ENCODE peak calls at places on chromosomes 11 and 22, in four cellular contexts. Q, N, F and O are unnamed samples. For H3K4me1, the result is how much of the 10 kb centered on the place peaks cover.

GRCh38 chr22:37412445-37413250 is 14.6 kb downstream of the ELFN2 start:
- DNase-seq in N (no peak), F (no peak), Q (no peak), O (no peak)

GRCh38 chr11:8754241-8754640 is 71.6 kb downstream of the RPL27A start:
- DNase-seq in F (no peak), N (no peak), Q (no peak), O (no peak)

GRCh38 chr11:122863704-122864326 is 18.7 kb upstream of the JHY start:
- DNase-seq in Q (peak), F (peak), N (no peak), O (no peak)

GRCh38 chr11:16982256-16982671 is 31.9 kb downstream of the PLEKHA7 start:
- DNase-seq in F (no peak), Q (no peak), N (peak), O (no peak)

GRCh38 chr22:23282516-23282915 is 102.2 kb downstream of the BCR start:
- DNase-seq in N (no peak), Q (no peak), F (no peak), O (no peak)

GRCh38 chr11:86749376-86749775 is 51.0 kb upstream of the PRSS23 start:
- DNase-seq in Q (no peak), F (peak), N (no peak), O (no peak)

GRCh38 chr11:33646629-33647028 is 54.0 kb downstream of the C11orf91 start:
- DNase-seq in Q (no peak), F (no peak), N (no peak), O (no peak)

GRCh38 chr11:33636104-33636503 is 64.5 kb downstream of the C11orf91 start:
- DNase-seq in F (peak), Q (no peak), N (no peak), O (no peak)

GRCh38 chr11:112961146-112961668 is at the start of gene NCAM1:
- DNase-seq in N (peak), Q (peak), F (peak), O (peak)

GRCh38 chr11:128471138-128471661 is 116.2 kb downstream of the ETS1 start:
- DNase-seq in Q (no peak), F (no peak), N (no peak), O (no peak)

GRCh38 chr11:125977333-125977732 is 31.5 kb downstream of the VSIG10L2 start:
- DNase-seq in F (no peak), Q (no peak), N (no peak), O (no peak)

GRCh38 chr11:125979521-125979920 is 33.7 kb downstream of the VSIG10L2 start:
- DNase-seq in Q (no peak), F (no peak), N (no peak), O (no peak)

GRCh38 chr11:125978778-125979378 is 33.0 kb downstream of the VSIG10L2 start:
- DNase-seq in Q (no peak), N (no peak), F (no peak), O (no peak)

GRCh38 chr11:125976156-125976555 is 30.3 kb downstream of the VSIG10L2 start:
- DNase-seq in Q (no peak), N (no peak), F (no peak), O (no peak)

GRCh38 chr11:125978171-125978570 is 32.3 kb downstream of the VSIG10L2 start:
- DNase-seq in Q (no peak), F (no peak), N (no peak), O (no peak)
- H3K4me1 ChIP-seq in Q (under half), F (under half), N (under half), O (under half)

DNA sequence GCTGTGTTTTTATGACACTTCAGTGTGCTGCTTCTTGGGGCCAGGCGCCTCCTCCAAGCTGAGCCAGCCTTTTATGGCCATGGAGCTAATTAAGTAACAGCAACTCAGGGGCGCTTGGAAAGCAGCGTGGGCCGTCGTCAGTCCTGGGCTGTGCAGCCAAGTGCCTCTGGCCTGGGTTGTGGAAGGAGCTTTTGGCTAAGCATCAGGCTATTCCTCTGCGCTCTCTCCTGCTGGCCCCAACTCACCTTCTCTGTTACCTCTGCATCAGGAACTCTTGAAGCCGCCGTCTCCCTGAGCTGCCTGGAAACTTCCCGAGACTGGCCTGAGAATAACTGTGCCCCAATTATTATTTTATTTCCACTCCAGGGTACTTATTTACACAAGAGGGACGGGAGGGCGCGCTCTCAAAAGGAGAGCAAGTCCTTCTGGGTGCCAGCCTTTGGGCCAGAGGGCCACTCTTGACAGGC is 38.7 kb upstream of the NAV2 start:
- DNase-seq in Q (peak), F (no peak), N (no peak), O (no peak)
- TF ChIP-seq POLR2A in Q (no peak), F (no peak), N (no peak), O (no peak)

GRCh38 chr11:84316866-84317560 is 1030.8 kb upstream of the CCDC90B start:
- DNase-seq in Q (no peak), F (no peak), N (no peak), O (no peak)

GRCh38 chr11:84313830-84314359 is 1027.7 kb upstream of the CCDC90B start:
- DNase-seq in N (no peak), Q (no peak), F (no peak), O (no peak)

GRCh38 chr11:84322211-84322610 is 1036.0 kb upstream of the CCDC90B start:
- DNase-seq in Q (no peak), N (no peak), F (no peak), O (no peak)

GRCh38 chr11:84319853-84320252 is 1033.7 kb upstream of the CCDC90B start:
- DNase-seq in Q (no peak), N (no peak), F (no peak), O (no peak)
- H3K4me1 ChIP-seq in Q (under half), N (under half), F (under half), O (under half)

GRCh38 chr11:111879637-111879960 is 258 bp downstream of the CFAP68 start:
- DNase-seq in N (no peak), F (no peak), Q (no peak), O (no peak)

GRCh38 chr11:111878385-111878765 is 590 bp downstream of the FDXACB1 start:
- DNase-seq in F (peak), N (no peak), Q (no peak), O (no peak)

GRCh38 chr11:111882202-111882601 is 2.9 kb downstream of the CFAP68 start:
- DNase-seq in F (no peak), N (no peak), Q (no peak), O (no peak)

GRCh38 chr11:111878766-111879636 is at the start of the genes CFAP68 and FDXACB1:
- DNase-seq in F (peak), N (peak), Q (peak), O (peak)
- TF ChIP-seq POLR2A in F (peak), N (peak), Q (peak), O (no peak)

GRCh38 chr22:42907404-42908081 is 50.5 kb upstream of the ARFGAP3 start:
- DNase-seq in F (no peak), N (no peak), Q (no peak), O (no peak)

GRCh38 chr22:42905217-42905616 is 48.1 kb upstream of the ARFGAP3 start:
- DNase-seq in F (no peak), Q (peak), N (no peak), O (peak)

GRCh38 chr22:42908082-42908746 is 51.1 kb upstream of the ARFGAP3 start:
- DNase-seq in N (no peak), Q (no peak), F (no peak), O (no peak)

GRCh38 chr22:42905702-42906183 is 48.7 kb upstream of the ARFGAP3 start:
- DNase-seq in Q (peak), N (no peak), F (no peak), O (peak)

GRCh38 chr22:42906605-42907338 is 49.7 kb upstream of the ARFGAP3 start:
- DNase-seq in F (no peak), N (no peak), Q (peak), O (no peak)
- H3K4me1 ChIP-seq in F (under half), N (under half), Q (half or more), O (under half)

GRCh38 chr11:76283190-76283589 is 76.9 kb upstream of the WNT11 start:
- DNase-seq in N (no peak), Q (no peak), F (no peak), O (no peak)
- TF ChIP-seq POLR2A in N (no peak), Q (no peak), F (no peak), O (no peak)

GRCh38 chr22:39518996-39519680 is 1.2 kb upstream of the ATF4 start:
- DNase-seq in N (no peak), F (no peak), Q (peak), O (peak)

GRCh38 chr22:39519681-39520053 is 695 bp upstream of the ATF4 start:
- DNase-seq in N (peak), Q (peak), F (peak), O (peak)

GRCh38 chr22:39518124-39518786 is 2.1 kb upstream of the ATF4 start:
- DNase-seq in F (no peak), Q (no peak), N (no peak), O (no peak)

GRCh38 chr22:39515266-39516050 is 4.9 kb upstream of the ATF4 start:
- DNase-seq in N (no peak), Q (no peak), F (no peak), O (no peak)

GRCh38 chr22:39517470-39517869 is 2.9 kb upstream of the ATF4 start:
- DNase-seq in N (no peak), F (no peak), Q (no peak), O (no peak)
- H3K4me1 ChIP-seq in N (under half), F (under half), Q (under half), O (under half)

DNA sequence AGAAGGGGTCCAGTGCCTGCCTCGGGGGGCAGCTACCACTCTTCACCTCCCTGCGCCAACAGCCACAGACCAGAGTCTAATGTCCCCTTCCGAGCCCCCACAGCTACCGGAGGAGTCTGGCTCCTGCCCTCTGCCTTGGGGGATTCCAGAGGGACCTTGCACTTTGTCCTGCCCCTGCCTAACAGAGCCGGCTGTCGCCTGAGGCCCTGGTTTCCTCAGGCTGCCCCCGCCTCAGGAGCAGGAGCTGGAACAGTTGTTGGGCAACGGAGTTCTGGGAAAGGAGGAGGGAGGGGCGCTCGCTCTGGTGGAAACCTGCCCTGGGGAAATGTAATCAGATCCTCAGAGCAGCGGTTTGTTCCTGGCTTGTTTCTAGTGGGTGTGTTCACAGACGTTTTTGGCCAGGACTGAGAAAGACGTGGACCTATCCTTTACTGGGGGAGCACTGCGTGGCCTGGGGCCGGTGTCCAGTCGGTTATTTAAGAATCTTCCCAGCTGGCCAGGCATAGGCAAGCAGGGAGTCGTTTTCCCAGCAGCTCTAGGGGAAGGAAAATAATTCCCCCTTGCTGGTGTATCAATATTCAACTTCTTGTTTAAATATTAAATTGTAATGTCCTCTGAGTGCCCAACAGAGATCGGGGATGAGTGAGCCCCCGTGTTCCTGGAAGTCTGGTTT is 32.3 kb downstream of the A4GALT start:
- DNase-seq in F (peak), Q (peak), N (peak), O (peak)
- TF ChIP-seq POLR2A in F (no peak), Q (peak), N (no peak), O (no peak)

DNA sequence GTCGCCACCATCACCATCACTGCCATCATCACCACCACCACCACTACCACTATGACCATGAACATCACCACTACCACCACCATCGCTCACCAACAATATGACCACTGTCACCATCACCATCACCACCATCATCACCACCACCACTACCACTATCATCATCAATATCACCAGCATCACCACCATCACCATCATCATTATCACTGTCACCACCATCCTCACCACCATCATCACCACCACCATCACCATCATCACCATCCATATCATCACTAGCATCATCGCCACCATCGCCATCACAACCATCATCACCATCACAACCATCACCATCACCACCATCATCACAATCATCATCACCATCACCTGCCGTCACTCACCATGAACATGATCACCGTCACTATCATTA is 184.6 kb downstream of the SHANK2 start:
- DNase-seq in F (no peak), Q (no peak), N (no peak), O (no peak)
- H3K4me1 ChIP-seq in F (under half), Q (under half), N (under half), O (under half)

GRCh38 chr11:38927993-38928392 is 2330.0 kb upstream of the RAG2 start:
- DNase-seq in N (no peak), Q (no peak), F (no peak), O (no peak)
- TF ChIP-seq POLR2A in N (no peak), Q (no peak), F (no peak), O (no peak)